ENCODE peak calls at places on chromosomes 1 and 21, in seven cellular contexts. F, E, B, G, J, A and U are unnamed samples.

GRCh38 chr1:188240772-188241406 is 1412.1 kb downstream of the PLA2G4A start:
- DNase-seq in J (no peak), F (no peak), G (no peak), A (no peak), E (no peak), B (no peak), U (no peak)

GRCh38 chr1:55311057-55311631 is 96.0 kb upstream of the USP24 start:
- DNase-seq in G (no peak), F (no peak), E (peak), A (no peak), B (peak), J (no peak), U (no peak)

GRCh38 chr1:36992139-36992940 is 42.0 kb downstream of the GRIK3 start:
- DNase-seq in J (no peak), E (no peak), A (no peak), B (no peak), G (no peak), F (no peak), U (no peak)

GRCh38 chr1:27298632-27299384 is 23.2 kb upstream of the TMEM222 start:
- DNase-seq in G (no peak), F (no peak), J (no peak), E (no peak), A (no peak), B (no peak), U (no peak)

GRCh38 chr1:27979859-27980201 is 20.1 kb downstream of the XKR8 start:
- DNase-seq in A (no peak), B (no peak), E (no peak), G (no peak), F (no peak), J (no peak), U (no peak)

GRCh38 chr1:37633040-37633949 is 1.4 kb downstream of the RSPO1 start:
- DNase-seq in J (no peak), E (no peak), B (no peak), A (no peak), F (no peak), G (no peak), U (no peak)

GRCh38 chr21:29506947-29507346 is 208.2 kb downstream of the BACH1 start:
- DNase-seq in F (no peak), B (peak), J (no peak), G (no peak), E (no peak), A (no peak), U (no peak)

GRCh38 chr1:62054188-62054587 is 140.5 kb upstream of the L1TD1 start:
- DNase-seq in B (no peak), G (no peak), J (no peak), A (no peak), E (no peak), F (no peak), U (no peak)

GRCh38 chr1:206808615-206809014 is 36.3 kb upstream of the IL10 start:
- DNase-seq in G (peak), E (peak), A (no peak), J (no peak), F (peak), B (peak), U (no peak)

GRCh38 chr1:245207056-245207638 is 52.4 kb downstream of the KIF26B start:
- DNase-seq in E (no peak), B (no peak), F (no peak), G (no peak), J (no peak), A (no peak), U (no peak)

GRCh38 chr21:42520628-42521253 is 7.1 kb downstream of the SLC37A1 start:
- DNase-seq in F (no peak), B (no peak), G (peak), E (no peak), J (no peak), A (no peak), U (no peak)

GRCh38 chr1:150528997-150529396 is 13.4 kb downstream of the FALEC start:
- DNase-seq in G (peak), B (peak), F (no peak), A (no peak), J (no peak), E (no peak), U (no peak)

GRCh38 chr1:85465099-85465790 is at the start of gene DDAH1:
- DNase-seq in F (peak), B (peak), G (peak), A (peak), E (peak), J (peak), U (no peak)

GRCh38 chr1:79037085-79037484 is 30.6 kb upstream of the ADGRL4 start:
- DNase-seq in B (no peak), E (no peak), F (no peak), J (no peak), G (no peak), A (no peak), U (no peak)

GRCh38 chr1:30757196-30757949 is at the start of gene LAPTM5:
- DNase-seq in E (no peak), G (peak), J (peak), A (peak), B (no peak), F (peak), U (peak)

GRCh38 chr21:33199516-33200217 is 30.1 kb upstream of the IFNAR2 start:
- DNase-seq in A (no peak), E (peak), F (peak), G (peak), B (peak), J (no peak), U (peak)

GRCh38 chr1:157105988-157106812 is 6.6 kb upstream of the ETV3L start:
- DNase-seq in B (peak), E (no peak), J (peak), A (peak), F (peak), G (peak), U (no peak)

GRCh38 chr21:25963186-25963585 is 207.4 kb downstream of the APP start:
- DNase-seq in J (no peak), B (peak), E (peak), A (no peak), G (peak), F (no peak), U (no peak)

GRCh38 chr1:226064168-226064815 is 1.8 kb downstream of the H3-3A start:
- DNase-seq in A (no peak), J (no peak), B (no peak), F (peak), G (peak), E (peak), U (no peak)

GRCh38 chr1:44048816-44049215 is 17.6 kb upstream of the SLC6A9 start:
- DNase-seq in G (peak), J (no peak), B (peak), F (no peak), A (no peak), E (no peak), U (no peak)

GRCh38 chr1:46547481-46548383 is 3.7 kb downstream of the KNCN start:
- DNase-seq in B (peak), F (no peak), A (peak), G (peak), E (peak), J (no peak), U (no peak)

GRCh38 chr1:243850013-243850367 is at the start of gene AKT3:
- DNase-seq in J (peak), G (no peak), F (no peak), E (no peak), A (peak), B (no peak), U (no peak)

GRCh38 chr1:109397451-109398342 is at the start of gene SORT1:
- DNase-seq in B (peak), J (peak), E (peak), A (peak), G (peak), F (peak), U (peak)

GRCh38 chr1:55375617-55376258 is 160.6 kb upstream of the USP24 start:
- DNase-seq in A (no peak), B (peak), E (peak), J (no peak), G (peak), F (peak), U (no peak)

GRCh38 chr1:169538998-169539871 is 47.0 kb downstream of the F5 start:
- DNase-seq in A (no peak), J (no peak), F (no peak), E (peak), B (peak), G (peak), U (no peak)

GRCh38 chr1:228282329-228283042 is 74.6 kb downstream of the OBSCN start:
- DNase-seq in F (peak), J (peak), E (no peak), A (peak), G (no peak), B (peak), U (no peak)

GRCh38 chr1:187987236-187987776 is 1158.6 kb downstream of the PLA2G4A start:
- DNase-seq in A (no peak), J (no peak), G (no peak), B (no peak), E (no peak), F (no peak), U (no peak)

GRCh38 chr1:13430495-13430894 is 20.2 kb downstream of the PRAMEF20 start:
- DNase-seq in E (no peak), A (no peak), F (no peak), J (no peak), G (no peak), B (no peak), U (no peak)

GRCh38 chr1:154433161-154433681 is 28.1 kb downstream of the IL6R start:
- DNase-seq in B (no peak), F (no peak), J (no peak), G (no peak), E (no peak), A (no peak), U (no peak)

DNA sequence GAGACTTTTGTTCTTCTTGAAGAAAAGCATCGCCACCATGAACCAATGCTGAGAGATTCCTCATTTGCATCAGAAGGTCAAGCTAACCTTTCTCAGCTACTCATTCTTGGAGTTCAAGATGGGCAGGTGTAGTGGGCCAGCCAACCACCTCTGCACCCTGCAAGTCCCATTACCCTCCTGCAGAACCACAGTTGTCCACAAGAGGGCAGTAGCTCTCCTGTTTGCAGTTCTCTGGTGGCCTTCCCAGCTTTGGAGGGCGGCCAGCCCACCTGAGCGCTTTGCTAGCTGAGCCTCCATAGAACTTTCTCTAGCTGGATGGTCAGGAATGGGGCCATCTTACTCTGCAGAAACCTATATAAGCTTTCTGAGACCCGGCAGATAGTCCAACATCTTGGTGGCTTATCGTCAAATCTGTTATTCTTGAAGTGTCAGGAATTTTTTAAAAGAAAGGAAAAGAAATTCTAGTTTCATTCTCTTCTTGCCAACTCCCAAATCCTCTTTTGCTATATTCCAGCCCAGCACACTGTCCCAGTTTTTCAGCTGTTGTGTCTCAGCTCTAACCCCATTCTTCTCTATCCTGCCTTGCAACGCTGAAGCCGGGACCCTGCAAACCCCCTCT is 11.0 kb upstream of the LMX1A start:
- DNase-seq in B (peak), G (peak), J (peak), E (peak), A (peak), F (peak), U (peak)
- TF ChIP-seq CTCF in B (peak), G (peak), J (peak), E (peak), A (peak), F (peak), U (peak)

DNA sequence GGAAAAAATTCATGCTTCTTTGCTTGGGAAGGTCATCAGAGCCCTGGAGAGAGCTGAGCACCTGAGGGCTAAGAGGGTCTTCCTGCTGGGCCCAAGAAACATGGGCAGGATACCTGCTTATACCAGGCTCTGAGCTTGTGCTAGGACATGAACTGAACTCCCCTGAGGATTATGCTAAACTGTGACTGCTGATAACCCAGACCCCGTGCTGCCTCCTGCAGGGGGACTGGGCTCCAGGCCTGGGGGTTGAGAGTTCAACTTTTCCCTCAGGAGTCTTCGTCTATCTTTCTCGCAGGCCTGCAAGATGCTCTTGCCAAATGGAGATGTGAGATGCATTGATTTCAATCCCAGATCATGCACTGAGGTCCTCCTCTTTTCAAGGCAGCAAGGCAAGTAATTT is 368.5 kb downstream of the HHAT start:
- DNase-seq in G (no peak), A (no peak), F (no peak), E (no peak), B (no peak), J (no peak), U (no peak)
- TF ChIP-seq CTCF in G (no peak), A (no peak), F (no peak), E (no peak), B (no peak), J (no peak), U (no peak)

GRCh38 chr21:34796518-34797201 is 127.9 kb downstream of the CLIC6 start:
- DNase-seq in J (no peak), E (no peak), G (no peak), A (no peak), B (no peak), F (no peak), U (no peak)

GRCh38 chr21:34797202-34797527 is 128.4 kb downstream of the CLIC6 start:
- DNase-seq in G (no peak), B (no peak), F (no peak), A (no peak), J (no peak), E (no peak), U (no peak)

GRCh38 chr21:34793471-34793870 is 124.7 kb downstream of the CLIC6 start:
- DNase-seq in F (no peak), A (no peak), G (no peak), E (no peak), J (no peak), B (no peak), U (no peak)

GRCh38 chr21:34794686-34795085 is 125.9 kb downstream of the CLIC6 start:
- DNase-seq in B (no peak), F (no peak), G (no peak), E (no peak), J (no peak), A (no peak), U (no peak)

DNA sequence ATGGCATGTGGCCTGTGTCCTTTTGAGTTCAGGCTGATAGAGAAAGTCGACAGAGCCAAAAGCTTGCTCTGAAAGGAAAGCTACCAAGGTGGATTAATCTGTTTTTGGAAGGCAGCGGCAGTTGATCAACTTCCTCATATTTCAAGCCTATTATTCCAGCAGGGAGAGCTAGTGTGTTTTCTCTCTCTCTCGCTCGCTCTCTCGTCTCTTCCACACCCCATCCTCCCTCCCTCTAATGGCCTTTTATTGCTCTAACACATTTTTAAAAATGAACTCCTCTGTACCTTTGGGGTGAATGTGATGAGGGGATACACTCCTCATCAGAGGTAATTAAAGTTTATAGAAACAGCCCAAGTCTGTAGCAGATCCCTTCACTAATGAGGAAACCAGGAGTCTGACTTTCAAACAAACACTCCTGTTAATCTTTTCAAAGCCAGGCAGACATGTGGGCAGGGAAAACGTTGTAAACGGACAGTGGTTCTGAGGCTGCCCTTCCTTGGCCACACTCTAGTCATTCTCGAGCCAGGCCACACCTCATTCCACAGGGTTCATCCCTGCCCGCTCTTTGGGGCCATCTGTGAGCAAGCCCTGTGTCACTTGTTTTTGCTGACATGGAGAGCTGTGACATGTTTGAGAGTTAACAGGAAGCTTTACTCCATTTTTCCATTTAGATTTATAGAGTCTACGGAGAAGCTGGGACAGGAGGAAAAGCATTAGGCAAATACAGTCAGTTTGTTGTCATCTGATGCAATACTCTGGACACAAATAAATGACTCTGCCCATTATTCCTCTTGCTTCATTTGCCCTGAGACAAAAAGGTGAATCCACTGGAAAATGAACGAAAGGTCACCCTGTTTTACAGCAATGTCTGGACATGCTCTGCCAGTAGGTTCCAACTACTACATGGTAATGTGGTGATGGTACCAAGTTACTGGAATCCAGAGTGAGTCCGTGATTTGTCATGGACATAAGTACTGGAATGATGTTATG is 126.7 kb downstream of the CLIC6 start:
- DNase-seq in F (peak), B (peak), A (no peak), J (no peak), E (no peak), G (peak), U (no peak)
- TF ChIP-seq CTCF in F (peak), B (peak), A (no peak), J (no peak), E (no peak), G (peak), U (no peak)

DNA sequence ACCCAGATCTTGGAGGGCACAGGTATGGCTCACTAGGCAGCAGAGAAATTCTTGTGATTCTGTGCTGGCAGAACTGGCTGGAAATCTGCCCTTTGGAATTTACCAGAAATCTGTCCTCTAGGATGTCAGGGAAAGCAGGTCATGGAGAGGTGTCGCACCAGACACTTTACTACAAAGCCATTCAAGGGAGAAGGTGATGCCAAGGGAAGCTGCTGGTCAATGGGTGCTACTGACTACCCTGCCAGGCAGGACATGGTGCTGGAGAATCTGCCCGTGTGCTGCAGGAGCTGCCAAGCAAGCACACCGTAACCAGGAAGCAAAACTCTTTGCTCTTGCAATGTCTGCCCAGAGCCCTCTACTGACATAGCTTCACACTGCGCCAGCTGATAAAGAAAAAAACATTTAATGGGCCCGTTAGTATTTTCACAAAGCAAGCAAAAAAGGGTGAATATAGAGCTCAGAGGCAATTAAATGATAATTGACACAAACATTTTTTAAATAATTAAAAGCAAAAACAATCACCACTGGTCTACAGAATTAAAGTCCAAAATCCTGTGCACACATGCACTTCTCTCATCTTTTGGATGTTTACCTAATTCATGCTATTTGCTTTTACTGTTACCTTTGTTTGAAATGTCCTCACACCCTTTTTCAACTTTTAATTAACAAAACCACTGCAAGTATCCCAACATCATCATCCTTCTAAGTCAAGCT is 7.2 kb upstream of the FBXO28 start:
- DNase-seq in G (peak), F (peak), E (peak), J (no peak), A (no peak), B (peak), U (no peak)
- TF ChIP-seq CTCF in G (peak), F (peak), E (peak), J (peak), A (peak), B (peak), U (no peak)

GRCh38 chr1:208654241-208654640 is 410.1 kb upstream of the PLXNA2 start:
- DNase-seq in F (no peak), E (peak), A (no peak), B (no peak), J (no peak), G (peak), U (no peak)
- TF ChIP-seq CTCF in F (peak), E (peak), A (no peak), B (peak), J (peak), G (peak), U (no peak)